ENCODE peak calls at places on chromosomes 7 and 10, in nine cellular contexts. One of them, this sample, is unnamed.

GRCh38 chr7:121140790-121141189 is 152.3 kb downstream of the CPED1 start:
- DNase-seq in neural crest cell: no peak
- DNase-seq in epithelial cell of esophagus: no peak
- DNase-seq in GM12865: no peak
- DNase-seq in BJ: no peak
- DNase-seq in lower lobe of right lung: no peak
- DNase-seq in WTC11: no peak
- DNase-seq in GM10248: no peak
- DNase-seq in AG09309: no peak
- DNase-seq in this sample: peak

GRCh38 chr10:118204292-118204943 is 137.7 kb downstream of the FAM204A start:
- DNase-seq in GM10248: no peak
- DNase-seq in AG09309: no peak
- DNase-seq in lower lobe of right lung: no peak
- DNase-seq in neural crest cell: no peak
- DNase-seq in GM12865: no peak
- DNase-seq in WTC11: no peak
- DNase-seq in BJ: no peak
- DNase-seq in epithelial cell of esophagus: no peak
- DNase-seq in this sample: no peak

GRCh38 chr7:46003896-46004875 is 83.1 kb upstream of the IGFBP3 start:
- DNase-seq in epithelial cell of esophagus: peak
- DNase-seq in GM10248: no peak
- DNase-seq in AG09309: peak
- DNase-seq in BJ: no peak
- DNase-seq in lower lobe of right lung: no peak
- DNase-seq in WTC11: no peak
- DNase-seq in GM12865: no peak
- DNase-seq in neural crest cell: no peak
- DNase-seq in this sample: peak

GRCh38 chr7:1270181-1270580 is 37.5 kb downstream of the UNCX start:
- DNase-seq in neural crest cell: no peak
- DNase-seq in WTC11: peak
- DNase-seq in BJ: no peak
- DNase-seq in GM12865: no peak
- DNase-seq in epithelial cell of esophagus: no peak
- DNase-seq in GM10248: no peak
- DNase-seq in AG09309: no peak
- DNase-seq in lower lobe of right lung: peak
- DNase-seq in this sample: no peak

GRCh38 chr7:28446131-28446530 is 33.8 kb downstream of the CREB5 start:
- DNase-seq in WTC11: no peak
- DNase-seq in lower lobe of right lung: no peak
- DNase-seq in GM10248: no peak
- DNase-seq in AG09309: no peak
- DNase-seq in neural crest cell: no peak
- DNase-seq in BJ: no peak
- DNase-seq in epithelial cell of esophagus: no peak
- DNase-seq in GM12865: no peak
- DNase-seq in this sample: no peak

GRCh38 chr10:102767428-102768160 is 23.8 kb downstream of the WBP1L start:
- DNase-seq in neural crest cell: no peak
- DNase-seq in AG09309: no peak
- DNase-seq in GM10248: no peak
- DNase-seq in GM12865: peak
- DNase-seq in lower lobe of right lung: no peak
- DNase-seq in BJ: no peak
- DNase-seq in epithelial cell of esophagus: no peak
- DNase-seq in WTC11: no peak
- DNase-seq in this sample: no peak

GRCh38 chr10:131022369-131022768 is 289.2 kb downstream of the TCERG1L start:
- DNase-seq in BJ: no peak
- DNase-seq in GM10248: no peak
- DNase-seq in AG09309: no peak
- DNase-seq in GM12865: no peak
- DNase-seq in WTC11: no peak
- DNase-seq in epithelial cell of esophagus: no peak
- DNase-seq in neural crest cell: no peak
- DNase-seq in lower lobe of right lung: no peak
- DNase-seq in this sample: no peak

GRCh38 chr10:100894589-100895294 is 18.0 kb upstream of the SLF2 start:
- DNase-seq in GM12865: no peak
- DNase-seq in neural crest cell: no peak
- DNase-seq in epithelial cell of esophagus: no peak
- DNase-seq in GM10248: no peak
- DNase-seq in BJ: no peak
- DNase-seq in AG09309: no peak
- DNase-seq in WTC11: no peak
- DNase-seq in lower lobe of right lung: no peak
- DNase-seq in this sample: peak

GRCh38 chr7:149261321-149261828 is 621 bp upstream of the ZNF783 start:
- DNase-seq in WTC11: no peak
- DNase-seq in epithelial cell of esophagus: peak
- DNase-seq in GM10248: no peak
- DNase-seq in GM12865: peak
- DNase-seq in AG09309: peak
- DNase-seq in BJ: no peak
- DNase-seq in neural crest cell: no peak
- DNase-seq in lower lobe of right lung: no peak
- DNase-seq in this sample: peak

GRCh38 chr10:77498210-77498609 is 139.4 kb downstream of the KCNMA1 start:
- DNase-seq in GM12865: no peak
- DNase-seq in lower lobe of right lung: no peak
- DNase-seq in neural crest cell: no peak
- DNase-seq in epithelial cell of esophagus: no peak
- DNase-seq in BJ: no peak
- DNase-seq in GM10248: no peak
- DNase-seq in AG09309: no peak
- DNase-seq in WTC11: no peak
- DNase-seq in this sample: no peak

GRCh38 chr7:45578467-45578866 is 4.3 kb downstream of the ADCY1 start:
- DNase-seq in epithelial cell of esophagus: no peak
- DNase-seq in BJ: no peak
- DNase-seq in lower lobe of right lung: no peak
- DNase-seq in GM10248: no peak
- DNase-seq in GM12865: no peak
- DNase-seq in AG09309: no peak
- DNase-seq in WTC11: no peak
- DNase-seq in neural crest cell: no peak
- DNase-seq in this sample: no peak

GRCh38 chr10:27742195-27742925 is 3.3 kb downstream of the MKX start:
- DNase-seq in WTC11: peak
- DNase-seq in epithelial cell of esophagus: peak
- DNase-seq in GM10248: peak
- DNase-seq in lower lobe of right lung: peak
- DNase-seq in neural crest cell: peak
- DNase-seq in BJ: peak
- DNase-seq in AG09309: peak
- DNase-seq in GM12865: peak
- DNase-seq in this sample: peak

GRCh38 chr10:90136731-90137316 is 435.4 kb downstream of the KIF20B start:
- DNase-seq in AG09309: no peak
- DNase-seq in GM10248: no peak
- DNase-seq in WTC11: peak
- DNase-seq in neural crest cell: peak
- DNase-seq in lower lobe of right lung: no peak
- DNase-seq in GM12865: peak
- DNase-seq in epithelial cell of esophagus: peak
- DNase-seq in BJ: no peak
- DNase-seq in this sample: peak

GRCh38 chr7:91126762-91127161 is 137.5 kb upstream of the FZD1 start:
- DNase-seq in lower lobe of right lung: no peak
- DNase-seq in GM10248: no peak
- DNase-seq in neural crest cell: no peak
- DNase-seq in epithelial cell of esophagus: no peak
- DNase-seq in WTC11: peak
- DNase-seq in GM12865: no peak
- DNase-seq in BJ: no peak
- DNase-seq in AG09309: no peak
- DNase-seq in this sample: no peak

GRCh38 chr10:113027574-113028392 is 77.7 kb downstream of the TCF7L2 start:
- DNase-seq in BJ: no peak
- DNase-seq in GM10248: no peak
- DNase-seq in GM12865: no peak
- DNase-seq in lower lobe of right lung: no peak
- DNase-seq in neural crest cell: peak
- DNase-seq in WTC11: no peak
- DNase-seq in epithelial cell of esophagus: peak
- DNase-seq in AG09309: no peak
- DNase-seq in this sample: no peak

GRCh38 chr10:113059001-113059780 is 109.1 kb downstream of the TCF7L2 start:
- DNase-seq in AG09309: peak
- DNase-seq in GM10248: no peak
- DNase-seq in WTC11: no peak
- DNase-seq in GM12865: no peak
- DNase-seq in neural crest cell: no peak
- DNase-seq in lower lobe of right lung: no peak
- DNase-seq in epithelial cell of esophagus: no peak
- DNase-seq in BJ: peak
- DNase-seq in this sample: peak

GRCh38 chr7:11297764-11298163 is 324.1 kb downstream of the PHF14 start:
- DNase-seq in WTC11: no peak
- DNase-seq in epithelial cell of esophagus: no peak
- DNase-seq in AG09309: no peak
- DNase-seq in BJ: no peak
- DNase-seq in GM10248: no peak
- DNase-seq in neural crest cell: no peak
- DNase-seq in lower lobe of right lung: no peak
- DNase-seq in GM12865: no peak
- DNase-seq in this sample: peak

GRCh38 chr10:85864173-85864549 is 502.4 kb downstream of the GRID1 start:
- DNase-seq in AG09309: no peak
- DNase-seq in BJ: no peak
- DNase-seq in GM12865: no peak
- DNase-seq in epithelial cell of esophagus: no peak
- DNase-seq in lower lobe of right lung: no peak
- DNase-seq in neural crest cell: no peak
- DNase-seq in WTC11: no peak
- DNase-seq in GM10248: peak
- DNase-seq in this sample: no peak

DNA sequence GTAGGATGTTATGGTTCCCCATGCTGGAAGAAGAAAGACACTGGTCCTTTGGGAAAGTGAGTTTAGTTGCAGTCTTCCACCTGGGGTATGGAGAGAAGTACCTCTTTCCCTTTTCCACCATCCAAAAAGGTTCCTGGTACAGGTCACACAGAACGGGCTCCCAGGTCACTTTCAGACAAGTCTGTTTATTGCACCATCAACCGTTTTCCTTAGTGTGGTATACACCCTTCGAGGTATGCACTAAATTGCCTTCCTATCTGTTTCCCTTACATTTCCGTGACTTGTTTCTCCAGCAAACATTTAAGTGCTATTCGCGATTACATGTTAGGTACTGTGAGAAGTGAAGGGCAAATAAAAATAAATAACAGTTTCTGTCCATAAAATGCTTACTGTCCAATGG is 185.1 kb downstream of the ARL4A start:
- DNase-seq in BJ: no peak
- DNase-seq in GM12865: no peak
- DNase-seq in neural crest cell: no peak
- DNase-seq in AG09309: no peak
- DNase-seq in lower lobe of right lung: no peak
- DNase-seq in WTC11: no peak
- DNase-seq in GM10248: no peak
- DNase-seq in epithelial cell of esophagus: no peak
- DNase-seq in this sample: no peak
- TF ChIP-seq CTCF in BJ: no peak
- TF ChIP-seq CTCF in GM12865: no peak
- TF ChIP-seq CTCF in neural crest cell: no peak
- TF ChIP-seq CTCF in AG09309: no peak
- TF ChIP-seq CTCF in lower lobe of right lung: no peak
- TF ChIP-seq CTCF in WTC11: no peak
- TF ChIP-seq CTCF in GM10248: no peak
- TF ChIP-seq CTCF in epithelial cell of esophagus: no peak
- TF ChIP-seq CTCF in this sample: no peak

GRCh38 chr10:46022978-46023702 is 7.3 kb downstream of the NCOA4 start:
- DNase-seq in neural crest cell: peak
- DNase-seq in GM10248: peak
- DNase-seq in AG09309: peak
- DNase-seq in BJ: peak
- DNase-seq in epithelial cell of esophagus: peak
- DNase-seq in WTC11: peak
- DNase-seq in lower lobe of right lung: peak
- DNase-seq in GM12865: peak
- DNase-seq in this sample: peak
- TF ChIP-seq CTCF in neural crest cell: peak
- TF ChIP-seq CTCF in GM10248: peak
- TF ChIP-seq CTCF in AG09309: peak
- TF ChIP-seq CTCF in BJ: peak
- TF ChIP-seq CTCF in epithelial cell of esophagus: no peak
- TF ChIP-seq CTCF in WTC11: no peak
- TF ChIP-seq CTCF in lower lobe of right lung: peak
- TF ChIP-seq CTCF in GM12865: peak
- TF ChIP-seq CTCF in this sample: no peak

GRCh38 chr7:128948312-128948973 is 10.7 kb downstream of the IRF5 start:
- DNase-seq in GM10248: no peak
- DNase-seq in neural crest cell: no peak
- DNase-seq in GM12865: no peak
- DNase-seq in BJ: no peak
- DNase-seq in epithelial cell of esophagus: no peak
- DNase-seq in WTC11: no peak
- DNase-seq in lower lobe of right lung: no peak
- DNase-seq in AG09309: no peak
- DNase-seq in this sample: no peak

GRCh38 chr7:128948976-128949760 is 11.4 kb downstream of the IRF5 start:
- DNase-seq in GM10248: no peak
- DNase-seq in lower lobe of right lung: no peak
- DNase-seq in AG09309: no peak
- DNase-seq in BJ: no peak
- DNase-seq in WTC11: no peak
- DNase-seq in neural crest cell: no peak
- DNase-seq in epithelial cell of esophagus: no peak
- DNase-seq in GM12865: no peak
- DNase-seq in this sample: no peak

GRCh38 chr7:128947854-128948253 is 10.1 kb downstream of the IRF5 start:
- DNase-seq in WTC11: no peak
- DNase-seq in GM10248: no peak
- DNase-seq in lower lobe of right lung: no peak
- DNase-seq in BJ: no peak
- DNase-seq in AG09309: no peak
- DNase-seq in epithelial cell of esophagus: peak
- DNase-seq in GM12865: no peak
- DNase-seq in neural crest cell: no peak
- DNase-seq in this sample: no peak

GRCh38 chr7:128945668-128946366 is 8.1 kb downstream of the IRF5 start:
- DNase-seq in GM12865: no peak
- DNase-seq in AG09309: no peak
- DNase-seq in BJ: no peak
- DNase-seq in GM10248: no peak
- DNase-seq in lower lobe of right lung: no peak
- DNase-seq in epithelial cell of esophagus: no peak
- DNase-seq in WTC11: no peak
- DNase-seq in neural crest cell: no peak
- DNase-seq in this sample: no peak

GRCh38 chr7:128946936-128947830 is 9.5 kb downstream of the IRF5 start:
- DNase-seq in epithelial cell of esophagus: no peak
- DNase-seq in GM12865: peak
- DNase-seq in neural crest cell: no peak
- DNase-seq in WTC11: peak
- DNase-seq in lower lobe of right lung: no peak
- DNase-seq in AG09309: no peak
- DNase-seq in BJ: no peak
- DNase-seq in GM10248: no peak
- DNase-seq in this sample: no peak
- TF ChIP-seq CTCF in epithelial cell of esophagus: peak
- TF ChIP-seq CTCF in GM12865: peak
- TF ChIP-seq CTCF in neural crest cell: peak
- TF ChIP-seq CTCF in WTC11: peak
- TF ChIP-seq CTCF in lower lobe of right lung: no peak
- TF ChIP-seq CTCF in AG09309: peak
- TF ChIP-seq CTCF in BJ: peak
- TF ChIP-seq CTCF in GM10248: peak
- TF ChIP-seq CTCF in this sample: no peak

GRCh38 chr10:69786791-69787190 is 14.9 kb upstream of the COL13A1 start:
- DNase-seq in GM10248: no peak
- DNase-seq in lower lobe of right lung: no peak
- DNase-seq in neural crest cell: no peak
- DNase-seq in BJ: no peak
- DNase-seq in AG09309: no peak
- DNase-seq in epithelial cell of esophagus: peak
- DNase-seq in WTC11: no peak
- DNase-seq in GM12865: peak
- DNase-seq in this sample: peak
- TF ChIP-seq CTCF in GM10248: no peak
- TF ChIP-seq CTCF in lower lobe of right lung: no peak
- TF ChIP-seq CTCF in neural crest cell: peak
- TF ChIP-seq CTCF in BJ: peak
- TF ChIP-seq CTCF in AG09309: peak
- TF ChIP-seq CTCF in epithelial cell of esophagus: peak
- TF ChIP-seq CTCF in WTC11: no peak
- TF ChIP-seq CTCF in GM12865: peak
- TF ChIP-seq CTCF in this sample: peak